ENCODE peak calls at places on chromosomes 13 and 19, in ten cellular contexts. J is ascending aorta; O is DMS79 treated with DMSO at 0.1 percent for 48 hours; P is stimulated activated CD8-positive, alpha-beta memory T cell treated with anti-CD3 and anti-CD28 coated beads, Interleukin-15, amount 100 ng/mL, for 1 hour; K is activated effector memory CD4-positive, alpha-beta T cell treated with Interleukin-2 at 50 U/mL for 16 hours; H is left ventricle myocardium inferior; I is sciatic nerve; G is stimulated activated CD4-positive, alpha-beta T cell treated with anti-CD3 and anti-CD28 coated beads, Interleukin-15, amount 100 ng/mL, for 24 hours; S is coronary artery; Z is ELF-1. F is an unnamed sample.

GRCh38 chr13:74202129-74202528 is 67.9 kb upstream of the KLF12 start:
- DNase-seq in H (no peak), G (no peak), I (no peak), Z (no peak), O (no peak), S (no peak), K (no peak), P (no peak), J (no peak), F (no peak)

GRCh38 chr19:36916991-36917390 is 859 bp downstream of the ZNF568 start:
- DNase-seq in Z (peak; percentile 5), I (no peak), K (no peak), S (no peak), P (no peak), O (no peak), H (no peak), J (no peak), G (no peak), F (no peak)

GRCh38 chr13:50612717-50613116 is 230.8 kb downstream of the DLEU7 start:
- DNase-seq in G (no peak), K (no peak), H (no peak), J (no peak), I (no peak), O (no peak), Z (no peak), S (no peak), P (no peak), F (no peak)

GRCh38 chr19:16394681-16395375 is 70.2 kb downstream of the KLF2 start:
- DNase-seq in P (no peak), O (no peak), S (no peak), K (no peak), I (no peak), H (no peak), J (no peak), G (no peak), Z (no peak), F (no peak)

GRCh38 chr19:31214086-31214485 is 135.2 kb downstream of the TSHZ3 start:
- DNase-seq in S (no peak), I (peak; percentile 66), O (peak; percentile 94), J (peak; percentile 73), K (peak; percentile 79), P (peak; percentile 68), H (peak; percentile 19), Z (peak; percentile 27), G (peak; percentile 91), F (peak; percentile 23)

GRCh38 chr19:20321139-20321656 is 154.2 kb downstream of the ZNF486 start:
- DNase-seq in G (no peak), I (no peak), Z (no peak), K (no peak), H (no peak), J (no peak), O (no peak), S (no peak), P (no peak), F (no peak)

GRCh38 chr13:97226788-97227627 is 4.9 kb downstream of the MBNL2 start:
- DNase-seq in O (no peak), I (no peak), J (no peak), P (no peak), H (no peak), G (peak; percentile 59), K (peak; percentile 15), Z (peak; percentile 71), S (no peak), F (peak; percentile 12)

GRCh38 chr19:38705197-38706019 is 38.9 kb downstream of the CAPN12 start:
- DNase-seq in O (no peak), G (no peak), S (no peak), H (peak; percentile 71), J (no peak), P (no peak), Z (no peak), I (no peak), K (no peak), F (no peak)

GRCh38 chr13:51758691-51759090 is 45.3 kb downstream of the DHRS12 start:
- DNase-seq in G (no peak), H (no peak), K (no peak), O (no peak), S (no peak), I (no peak), P (no peak), J (no peak), Z (no peak), F (no peak)

GRCh38 chr19:18281082-18282020 is at the start of gene JUND:
- DNase-seq in Z (peak; percentile 99), G (peak; percentile 98), K (peak; percentile 96), H (peak; percentile 99), O (peak; percentile 89), J (peak; percentile 96), P (peak; percentile 86), S (peak; percentile 99), I (peak; percentile 98), F (peak; percentile 84)

GRCh38 chr19:2126879-2127518 is 24.4 kb downstream of the AP3D1 start:
- DNase-seq in Z (no peak), I (no peak), S (no peak), P (no peak), G (no peak), J (no peak), H (no peak), K (no peak), O (no peak), F (no peak)

GRCh38 chr19:8682472-8682871 is 16.1 kb downstream of the ACTL9 start:
- DNase-seq in P (no peak), G (no peak), K (no peak), H (no peak), J (no peak), Z (no peak), S (no peak), O (no peak), I (no peak), F (no peak)

GRCh38 chr13:96984061-96984508 is 10.2 kb downstream of the OXGR1 start:
- DNase-seq in Z (peak; percentile 52), O (peak; percentile 9), I (no peak), G (no peak), K (no peak), J (no peak), S (no peak), H (no peak), P (no peak), F (no peak)

GRCh38 chr13:56713656-56714055 is 427.1 kb upstream of the PRR20A start:
- DNase-seq in S (no peak), J (no peak), H (no peak), O (no peak), K (no peak), G (no peak), I (no peak), Z (no peak), P (no peak), F (no peak)

GRCh38 chr13:25872871-25873607 is 178.8 kb downstream of the SHISA2 start:
- DNase-seq in P (no peak), O (no peak), G (peak; percentile 42), J (no peak), Z (no peak), I (no peak), H (no peak), K (no peak), S (no peak), F (no peak)

GRCh38 chr13:106186366-106187030 is 349.0 kb downstream of the EFNB2 start:
- DNase-seq in J (no peak), P (no peak), G (no peak), H (no peak), I (no peak), S (no peak), K (no peak), O (no peak), Z (no peak), F (no peak)

GRCh38 chr19:15091918-15092753 is 10.1 kb downstream of the OR1I1 start:
- DNase-seq in Z (peak; percentile 68), G (peak; percentile 47), I (no peak), S (no peak), P (no peak), H (no peak), J (no peak), K (peak; percentile 5), O (peak; percentile 67), F (peak; percentile 77)

GRCh38 chr19:964761-965694 is 19.1 kb upstream of the WDR18 start:
- DNase-seq in H (no peak), K (no peak), J (no peak), G (no peak), O (no peak), I (no peak), Z (no peak), P (no peak), S (no peak), F (no peak)

GRCh38 chr13:59318320-59318930 is 845.3 kb downstream of the DIAPH3 start:
- DNase-seq in G (peak; percentile 77), K (peak; percentile 7), H (peak; percentile 72), O (no peak), Z (peak; percentile 69), I (peak; percentile 83), P (peak; percentile 28), J (no peak), S (no peak), F (peak; percentile 20)

GRCh38 chr19:54188224-54188871 is 1.0 kb downstream of the MBOAT7 start:
- DNase-seq in O (no peak), P (peak; percentile 45), K (peak; percentile 39), S (no peak), J (no peak), H (no peak), I (no peak), G (peak; percentile 79), Z (no peak), F (peak; percentile 91)

GRCh38 chr13:26663801-26664200 is 96.8 kb downstream of the GPR12 start:
- DNase-seq in K (no peak), P (no peak), O (no peak), J (no peak), Z (no peak), S (no peak), H (no peak), I (no peak), G (no peak), F (no peak)

GRCh38 chr13:113635048-113635420 is 23.0 kb downstream of the ATP4B start:
- DNase-seq in H (peak; percentile 8), Z (no peak), P (no peak), I (peak; percentile 32), O (no peak), K (no peak), G (no peak), S (no peak), J (no peak), F (no peak)

GRCh38 chr13:54611400-54611799 is 1582.8 kb downstream of the OLFM4 start:
- DNase-seq in P (no peak), H (no peak), K (no peak), J (no peak), O (no peak), Z (peak; percentile 4), S (no peak), I (no peak), G (no peak), F (no peak)

GRCh38 chr13:113897161-113897560 is 33.3 kb upstream of the GAS6 start:
- DNase-seq in I (no peak), S (peak; percentile 60), J (no peak), K (no peak), H (no peak), P (no peak), Z (no peak), O (no peak), G (no peak), F (no peak)

GRCh38 chr13:100817897-100818296 is 143.3 kb upstream of the TMTC4 start:
- DNase-seq in P (no peak), G (no peak), H (no peak), J (no peak), I (no peak), O (no peak), K (no peak), Z (no peak), S (no peak), F (no peak)

GRCh38 chr13:100139822-100140221 is 50.9 kb downstream of the PCCA start:
- DNase-seq in K (no peak), Z (no peak), G (no peak), H (no peak), J (no peak), S (no peak), P (no peak), I (no peak), O (no peak), F (no peak)

GRCh38 chr19:32316034-32316433 is 29.4 kb upstream of the ZNF507 start:
- DNase-seq in S (no peak), Z (peak; percentile 70), H (no peak), P (no peak), I (no peak), G (no peak), O (no peak), K (no peak), J (no peak), F (no peak)

GRCh38 chr13:41970022-41970421 is 9.1 kb upstream of the VWA8 start:
- DNase-seq in G (no peak), Z (no peak), H (no peak), P (no peak), I (no peak), J (no peak), K (no peak), O (no peak), S (no peak), F (no peak)